ENCODE peak calls at places on chromosomes 16 and 17, in six cellular contexts. One of them, this sample, is unnamed.

GRCh38 chr17:44004077-44004760 is at the start of gene NAGS:
- DNase-seq in coronary artery: no peak
- DNase-seq in HFF-Myc: no peak
- DNase-seq in OCI-LY7: no peak
- DNase-seq in fibroblast of the aortic adventitia: no peak
- DNase-seq in A549: no peak
- DNase-seq in this sample: no peak

GRCh38 chr16:23209606-23210005 is 27.1 kb downstream of the SCNN1G start:
- DNase-seq in coronary artery: no peak
- DNase-seq in OCI-LY7: no peak
- DNase-seq in A549: no peak
- DNase-seq in HFF-Myc: no peak
- DNase-seq in fibroblast of the aortic adventitia: no peak
- DNase-seq in this sample: no peak

GRCh38 chr16:4067262-4068001 is 48.8 kb downstream of the ADCY9 start:
- DNase-seq in HFF-Myc: no peak
- DNase-seq in OCI-LY7: no peak
- DNase-seq in A549: no peak
- DNase-seq in coronary artery: no peak
- DNase-seq in fibroblast of the aortic adventitia: peak
- DNase-seq in this sample: no peak

GRCh38 chr17:43033947-43034622 is 9.1 kb downstream of the RND2 start:
- DNase-seq in fibroblast of the aortic adventitia: no peak
- DNase-seq in coronary artery: no peak
- DNase-seq in HFF-Myc: no peak
- DNase-seq in OCI-LY7: no peak
- DNase-seq in A549: no peak
- DNase-seq in this sample: no peak

GRCh38 chr16:11379420-11379819 is 34.2 kb downstream of the RMI2 start:
- DNase-seq in coronary artery: no peak
- DNase-seq in HFF-Myc: no peak
- DNase-seq in A549: no peak
- DNase-seq in OCI-LY7: no peak
- DNase-seq in fibroblast of the aortic adventitia: peak
- DNase-seq in this sample: peak

GRCh38 chr17:21466550-21466949 is 90.4 kb downstream of the KCNJ12 start:
- DNase-seq in coronary artery: no peak
- DNase-seq in fibroblast of the aortic adventitia: no peak
- DNase-seq in A549: no peak
- DNase-seq in OCI-LY7: no peak
- DNase-seq in HFF-Myc: no peak
- DNase-seq in this sample: no peak

GRCh38 chr16:21263640-21264211 is 14.4 kb downstream of the CRYM start:
- DNase-seq in coronary artery: no peak
- DNase-seq in HFF-Myc: peak
- DNase-seq in OCI-LY7: peak
- DNase-seq in A549: peak
- DNase-seq in fibroblast of the aortic adventitia: peak
- DNase-seq in this sample: no peak

GRCh38 chr16:1691956-1692355 is 13.9 kb downstream of the JPT2 start:
- DNase-seq in coronary artery: no peak
- DNase-seq in fibroblast of the aortic adventitia: peak
- DNase-seq in HFF-Myc: no peak
- DNase-seq in A549: peak
- DNase-seq in OCI-LY7: no peak
- DNase-seq in this sample: no peak

GRCh38 chr16:2737895-2738418 is 14.5 kb upstream of the SRRM2 start:
- DNase-seq in HFF-Myc: no peak
- DNase-seq in coronary artery: no peak
- DNase-seq in OCI-LY7: no peak
- DNase-seq in fibroblast of the aortic adventitia: no peak
- DNase-seq in A549: no peak
- DNase-seq in this sample: no peak

GRCh38 chr16:14560523-14560922 is 69.5 kb downstream of the PARN start:
- DNase-seq in HFF-Myc: no peak
- DNase-seq in A549: no peak
- DNase-seq in coronary artery: no peak
- DNase-seq in fibroblast of the aortic adventitia: peak
- DNase-seq in OCI-LY7: no peak
- DNase-seq in this sample: no peak

GRCh38 chr16:14564323-14564722 is 65.7 kb downstream of the PARN start:
- DNase-seq in OCI-LY7: no peak
- DNase-seq in HFF-Myc: no peak
- DNase-seq in fibroblast of the aortic adventitia: no peak
- DNase-seq in A549: peak
- DNase-seq in coronary artery: no peak
- DNase-seq in this sample: no peak

GRCh38 chr16:14564881-14565687 is 65.0 kb downstream of the PARN start:
- DNase-seq in OCI-LY7: no peak
- DNase-seq in HFF-Myc: no peak
- DNase-seq in coronary artery: no peak
- DNase-seq in fibroblast of the aortic adventitia: peak
- DNase-seq in A549: peak
- DNase-seq in this sample: no peak

GRCh38 chr16:14565688-14566025 is 64.4 kb downstream of the PARN start:
- DNase-seq in A549: no peak
- DNase-seq in fibroblast of the aortic adventitia: no peak
- DNase-seq in HFF-Myc: no peak
- DNase-seq in coronary artery: no peak
- DNase-seq in OCI-LY7: no peak
- DNase-seq in this sample: no peak

GRCh38 chr16:14562691-14563491 is 67.2 kb downstream of the PARN start:
- DNase-seq in A549: peak
- DNase-seq in fibroblast of the aortic adventitia: peak
- DNase-seq in HFF-Myc: no peak
- DNase-seq in OCI-LY7: no peak
- DNase-seq in coronary artery: no peak
- DNase-seq in this sample: no peak
- TF ChIP-seq CTCF in A549: no peak
- TF ChIP-seq CTCF in fibroblast of the aortic adventitia: peak
- TF ChIP-seq CTCF in HFF-Myc: no peak
- TF ChIP-seq CTCF in OCI-LY7: no peak
- TF ChIP-seq CTCF in coronary artery: no peak
- TF ChIP-seq CTCF in this sample: no peak

DNA sequence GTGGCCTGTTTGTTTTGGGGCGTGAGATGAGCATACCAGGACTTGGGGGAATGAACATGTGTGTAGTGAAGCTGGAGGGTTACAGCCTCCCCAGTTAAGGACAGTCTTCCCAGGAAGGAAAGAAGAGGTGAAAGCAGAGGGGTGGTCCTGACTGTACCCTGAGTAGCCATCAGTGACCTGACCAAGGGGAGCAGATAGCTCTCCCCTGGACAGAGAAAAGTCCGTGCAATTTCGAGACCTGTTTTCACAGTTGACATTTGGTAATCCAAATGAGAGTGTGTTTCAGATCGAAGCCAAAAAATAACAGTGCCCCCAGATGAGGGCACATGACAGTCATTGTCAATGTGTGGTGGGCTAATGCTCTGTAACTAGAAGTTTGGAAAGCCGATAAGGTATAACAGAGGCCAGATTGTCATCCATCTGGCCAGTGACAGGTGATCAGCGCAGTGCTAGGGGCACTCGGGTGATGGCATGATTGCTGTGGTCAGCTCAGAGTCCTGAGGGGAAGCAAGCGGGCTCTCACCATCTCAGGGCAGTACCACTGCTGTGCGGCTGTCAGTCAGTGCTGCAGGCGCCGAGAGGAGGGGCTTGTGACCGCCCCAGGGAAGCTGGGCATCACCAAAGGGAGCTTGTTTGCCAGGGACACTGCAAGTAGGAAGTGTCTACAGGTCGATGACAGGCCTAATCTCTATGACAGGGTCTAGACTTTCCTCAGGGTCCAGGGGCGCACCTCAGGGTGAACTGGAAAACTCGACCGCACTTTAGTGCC is 1.1 kb upstream of the NME2 start:
- DNase-seq in HFF-Myc: no peak
- DNase-seq in coronary artery: no peak
- DNase-seq in fibroblast of the aortic adventitia: no peak
- DNase-seq in OCI-LY7: no peak
- DNase-seq in A549: peak
- DNase-seq in this sample: no peak
- H3K4me3 ChIP-seq in HFF-Myc: peak
- H3K4me3 ChIP-seq in coronary artery: peak
- H3K4me3 ChIP-seq in fibroblast of the aortic adventitia: no peak
- H3K4me3 ChIP-seq in OCI-LY7: peak
- H3K4me3 ChIP-seq in A549: peak
- H3K4me3 ChIP-seq in this sample: no peak

DNA sequence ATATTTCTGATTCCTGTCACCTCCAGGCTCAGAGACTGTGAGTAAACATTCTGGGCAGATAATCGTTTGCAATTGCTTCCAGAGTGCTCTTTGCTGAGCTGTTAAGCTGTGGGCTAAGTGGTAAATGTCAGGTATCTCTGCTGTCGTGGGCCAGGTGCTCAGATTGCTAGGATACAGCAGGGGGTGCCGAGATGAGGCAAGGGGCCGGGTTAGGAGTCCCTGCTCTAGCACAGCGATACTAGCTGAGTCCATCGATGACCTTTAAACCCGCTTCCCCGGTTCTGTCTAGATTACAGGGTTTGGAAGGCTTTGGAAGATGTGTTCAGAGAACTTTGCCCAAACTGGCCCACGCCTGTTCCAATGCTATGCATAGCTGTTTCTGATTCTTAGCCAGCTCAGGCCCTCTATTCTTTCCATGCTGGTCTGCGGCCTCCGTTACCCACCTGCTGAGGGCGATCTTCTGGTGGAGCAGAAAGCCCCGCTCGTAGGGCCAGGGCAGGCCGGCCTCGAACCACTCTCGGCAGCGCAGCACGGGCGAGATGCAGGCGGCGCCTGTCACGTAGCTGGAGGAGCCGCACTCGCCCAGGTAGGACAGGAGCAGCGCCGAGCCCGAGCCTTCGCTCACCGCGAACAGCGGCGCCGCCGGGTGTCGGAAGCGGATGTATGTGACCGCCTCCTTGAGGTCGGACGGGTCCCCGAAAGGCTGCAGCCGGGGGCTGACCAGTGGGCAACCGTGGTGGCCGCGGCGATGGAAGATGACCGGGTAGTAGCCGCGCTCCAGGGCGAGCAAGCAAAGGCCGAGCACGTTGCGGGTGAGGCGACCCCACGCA is 979 bp downstream of the ABHD15 start:
- DNase-seq in OCI-LY7: peak
- DNase-seq in fibroblast of the aortic adventitia: no peak
- DNase-seq in coronary artery: peak
- DNase-seq in A549: peak
- DNase-seq in HFF-Myc: no peak
- DNase-seq in this sample: no peak
- TF ChIP-seq CTCF in OCI-LY7: peak
- TF ChIP-seq CTCF in fibroblast of the aortic adventitia: no peak
- TF ChIP-seq CTCF in coronary artery: no peak
- TF ChIP-seq CTCF in A549: peak
- TF ChIP-seq CTCF in HFF-Myc: no peak
- TF ChIP-seq CTCF in this sample: peak

DNA sequence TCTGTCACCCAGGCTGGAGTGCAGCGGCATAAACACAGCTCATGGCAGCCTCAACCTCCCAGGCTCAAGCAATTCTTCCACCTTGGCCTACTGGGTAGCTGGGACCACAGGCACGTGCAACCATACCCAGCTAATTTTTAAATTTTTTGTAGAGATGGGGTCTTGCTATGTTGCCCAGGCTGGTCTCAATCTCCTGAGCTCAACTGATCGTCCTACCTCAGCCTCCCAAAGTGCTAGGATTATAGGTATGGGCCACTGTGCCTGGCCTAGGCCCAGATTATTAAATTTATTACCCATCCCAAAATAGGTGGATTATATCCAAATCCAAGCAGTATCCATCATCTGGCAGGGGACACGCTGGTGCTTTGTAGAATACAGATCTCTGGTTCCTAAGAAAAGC is 53.8 kb downstream of the METTL16 start:
- DNase-seq in HFF-Myc: no peak
- DNase-seq in coronary artery: no peak
- DNase-seq in fibroblast of the aortic adventitia: no peak
- DNase-seq in OCI-LY7: no peak
- DNase-seq in A549: no peak
- DNase-seq in this sample: no peak
- H3K4me3 ChIP-seq in HFF-Myc: no peak
- H3K4me3 ChIP-seq in coronary artery: no peak
- H3K4me3 ChIP-seq in fibroblast of the aortic adventitia: no peak
- H3K4me3 ChIP-seq in OCI-LY7: no peak
- H3K4me3 ChIP-seq in A549: no peak
- H3K4me3 ChIP-seq in this sample: no peak

DNA sequence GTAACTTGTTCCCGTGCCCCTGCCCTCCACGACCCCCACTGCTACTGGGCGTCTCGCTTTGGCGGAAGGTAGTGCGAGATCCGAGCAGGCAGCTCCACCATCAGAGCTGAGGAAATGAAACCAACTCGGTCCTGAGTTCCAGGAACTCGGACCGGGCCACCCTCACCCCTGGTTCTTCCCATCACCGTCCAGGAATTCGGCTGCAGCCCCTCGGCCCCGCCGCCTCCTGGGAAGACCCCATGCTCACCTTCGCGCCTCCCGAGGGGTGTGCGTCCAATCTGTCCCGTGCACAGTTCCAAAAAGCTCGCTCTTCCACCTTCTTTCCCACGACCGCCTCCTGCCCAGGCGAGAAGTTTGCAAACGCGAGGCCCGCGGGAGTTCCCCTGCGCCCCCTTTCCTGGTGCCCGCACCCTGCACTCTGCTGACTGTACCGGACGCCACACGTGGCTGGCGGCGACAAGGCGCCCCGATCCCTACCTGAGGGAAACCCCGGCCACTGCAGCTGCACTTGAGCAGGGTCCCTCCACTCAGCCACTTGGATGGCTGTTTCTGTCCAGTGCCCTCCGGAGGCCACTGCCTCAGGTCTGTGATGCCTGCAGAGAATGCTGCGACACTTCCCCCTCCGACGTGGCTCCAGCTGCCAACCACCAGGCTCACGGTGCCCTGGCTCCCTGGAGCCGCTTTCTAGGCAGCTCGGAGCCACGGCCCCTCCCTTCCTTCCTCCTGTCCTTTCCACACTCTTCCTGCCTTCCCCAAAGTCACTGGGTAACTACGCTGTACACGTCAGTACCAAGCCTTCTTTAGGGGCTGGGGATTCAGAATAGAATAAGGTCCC is at the start of gene MLKL:
- DNase-seq in OCI-LY7: peak
- DNase-seq in fibroblast of the aortic adventitia: peak
- DNase-seq in HFF-Myc: no peak
- DNase-seq in A549: peak
- DNase-seq in coronary artery: no peak
- DNase-seq in this sample: no peak
- TF ChIP-seq CTCF in OCI-LY7: peak
- TF ChIP-seq CTCF in fibroblast of the aortic adventitia: no peak
- TF ChIP-seq CTCF in HFF-Myc: no peak
- TF ChIP-seq CTCF in A549: no peak
- TF ChIP-seq CTCF in coronary artery: no peak
- TF ChIP-seq CTCF in this sample: peak

GRCh38 chr17:68205251-68205807 is 42.5 kb upstream of the AMZ2 start:
- DNase-seq in fibroblast of the aortic adventitia: peak
- DNase-seq in coronary artery: peak
- DNase-seq in OCI-LY7: peak
- DNase-seq in HFF-Myc: peak
- DNase-seq in A549: peak
- DNase-seq in this sample: no peak
- H3K4me3 ChIP-seq in fibroblast of the aortic adventitia: peak
- H3K4me3 ChIP-seq in coronary artery: peak
- H3K4me3 ChIP-seq in OCI-LY7: peak
- H3K4me3 ChIP-seq in HFF-Myc: peak
- H3K4me3 ChIP-seq in A549: peak
- H3K4me3 ChIP-seq in this sample: peak